ENCODE peak calls at places on chromosomes 16 and 17, in four cellular contexts. H, W, S and B are unnamed samples. For H3K4me1, the result is how much of the 10 kb centered on the place peaks cover.

GRCh38 chr16:19431636-19432340 is 14.1 kb downstream of the TMC5 start:
- DNase-seq in H (no peak), W (no peak), S (no peak), B (no peak)

GRCh38 chr16:87964049-87964448 is 12.8 kb downstream of the BANP start:
- DNase-seq in H (peak), W (no peak), S (no peak), B (no peak)

GRCh38 chr16:57530531-57531252 is 5.7 kb downstream of the CCDC102A start:
- DNase-seq in H (no peak), W (peak), S (no peak), B (no peak)

GRCh38 chr16:815861-816260 is 15.3 kb upstream of the GNG13 start:
- DNase-seq in H (no peak), W (no peak), S (no peak), B (no peak)

GRCh38 chr17:83091257-83092141 is 12.1 kb downstream of the METRNL start:
- DNase-seq in H (peak), W (peak), S (no peak), B (no peak)

GRCh38 chr17:49318438-49318965 is 43.5 kb downstream of the ZNF652 start:
- DNase-seq in H (no peak), W (no peak), S (no peak), B (no peak)

GRCh38 chr17:49646391-49647255 is 31.3 kb downstream of the SPOP start:
- DNase-seq in H (peak), W (no peak), S (no peak), B (no peak)

GRCh38 chr17:73532441-73532901 is 111.8 kb downstream of the SDK2 start:
- DNase-seq in H (no peak), W (no peak), S (peak), B (no peak)

GRCh38 chr17:58341861-58342475 is 10.0 kb downstream of the SUPT4H1 start:
- DNase-seq in H (no peak), W (no peak), S (no peak), B (no peak)

GRCh38 chr16:22425847-22426246 is 51.4 kb upstream of the CDR2 start:
- DNase-seq in H (no peak), W (no peak), S (no peak), B (no peak)

GRCh38 chr17:10226930-10227695 is 28.7 kb upstream of the GAS7 start:
- DNase-seq in H (peak), W (peak), S (peak), B (no peak)

GRCh38 chr16:20946015-20946629 is 45.6 kb downstream of the LYRM1 start:
- DNase-seq in H (no peak), W (no peak), S (no peak), B (no peak)

GRCh38 chr16:49833055-49833454 is 22.9 kb downstream of the ZNF423 start:
- DNase-seq in H (peak), W (peak), S (no peak), B (peak)

GRCh38 chr17:39096435-39097158 is 54.8 kb downstream of the PLXDC1 start:
- DNase-seq in H (no peak), W (peak), S (no peak), B (no peak)

GRCh38 chr17:13671771-13672170 is 70.0 kb upstream of the HS3ST3A1 start:
- DNase-seq in H (peak), W (no peak), S (no peak), B (no peak)

GRCh38 chr17:16080366-16080765 is 80.7 kb downstream of the TTC19 start:
- DNase-seq in H (no peak), W (no peak), S (no peak), B (no peak)

GRCh38 chr17:34252890-34253525 is 2.1 kb upstream of the CCL2 start:
- DNase-seq in H (peak), W (no peak), S (no peak), B (no peak)

GRCh38 chr16:17949713-17950112 is 386.8 kb downstream of the NPIPA8 start:
- DNase-seq in H (no peak), W (no peak), S (no peak), B (no peak)

GRCh38 chr17:73748521-73748920 is 104.3 kb upstream of the SDK2 start:
- DNase-seq in H (no peak), W (no peak), S (no peak), B (no peak)

GRCh38 chr17:57285681-57286080 is 29.4 kb downstream of the MSI2 start:
- DNase-seq in H (no peak), W (no peak), S (no peak), B (no peak)

GRCh38 chr17:3692346-3692745 is 3.6 kb downstream of the P2RX5 start:
- DNase-seq in H (no peak), W (no peak), S (no peak), B (no peak)

GRCh38 chr17:76318586-76318985 is 10.5 kb upstream of the QRICH2 start:
- DNase-seq in H (no peak), W (no peak), S (no peak), B (no peak)

GRCh38 chr17:29212681-29213121 is 32.5 kb upstream of the MYO18A start:
- DNase-seq in H (peak), W (no peak), S (no peak), B (no peak)

GRCh38 chr17:43986225-43986981 is 18.0 kb upstream of the NAGS start:
- DNase-seq in H (no peak), W (no peak), S (no peak), B (no peak)

GRCh38 chr17:64095144-64095882 is 34.6 kb downstream of the ERN1 start:
- DNase-seq in H (no peak), W (no peak), S (no peak), B (no peak)

GRCh38 chr17:45129940-45130639 is 2.2 kb downstream of the PLCD3 start:
- DNase-seq in H (peak), W (no peak), S (peak), B (no peak)

GRCh38 chr17:45128331-45128730 is 4.0 kb downstream of the PLCD3 start:
- DNase-seq in H (no peak), W (no peak), S (no peak), B (no peak)

GRCh38 chr17:45130640-45131293 is 1.5 kb downstream of the PLCD3 start:
- DNase-seq in H (no peak), W (peak), S (no peak), B (no peak)

GRCh38 chr17:45128989-45129388 is 3.3 kb downstream of the PLCD3 start:
- DNase-seq in H (no peak), W (no peak), S (no peak), B (no peak)

DNA sequence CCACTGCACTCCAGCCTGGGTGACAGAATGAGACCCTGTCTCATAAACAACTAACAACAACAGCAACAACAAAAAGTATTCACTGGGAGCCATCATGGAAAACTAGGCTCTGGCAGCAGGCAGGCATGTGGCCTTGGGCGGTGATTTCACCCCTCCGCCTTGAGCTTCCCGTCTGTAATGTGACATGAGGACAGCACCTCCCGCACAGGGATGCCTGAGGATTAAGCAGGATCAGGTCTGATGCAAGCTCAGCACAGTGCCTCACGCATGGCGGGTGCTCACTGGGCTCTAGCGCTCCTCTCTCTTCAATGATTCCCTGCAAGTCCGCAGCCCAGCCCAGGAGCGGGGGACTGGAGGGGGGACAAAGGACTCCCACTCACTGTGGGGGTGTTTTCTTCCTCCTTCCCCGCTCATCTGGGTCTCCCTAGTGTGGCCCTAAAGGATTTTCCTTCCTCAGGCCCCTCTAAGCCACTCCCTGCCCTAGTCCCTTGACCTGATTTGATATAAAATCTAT is 2.8 kb downstream of the PLCD3 start:
- DNase-seq in H (peak), W (peak), S (peak), B (no peak)
- H3K4me1 ChIP-seq in H (under half), W (under half), S (under half), B (under half)

GRCh38 chr17:32445976-32446375 is 1.7 kb downstream of the PSMD11 start:
- DNase-seq in H (peak), W (no peak), S (no peak), B (no peak)
- H3K4me3 ChIP-seq in H (peak), W (peak), S (peak), B (no peak)

GRCh38 chr17:55348749-55349354 is 72.8 kb downstream of the MMD start:
- DNase-seq in H (peak), W (peak), S (peak), B (peak)
- H3K27ac ChIP-seq in H (no peak), W (no peak), S (no peak), B (no peak)

GRCh38 chr17:20997711-20998570 is 44.9 kb downstream of the USP22 start:
- DNase-seq in H (no peak), W (no peak), S (no peak), B (no peak)
- H3K4me1 ChIP-seq in H (under half), W (under half), S (under half), B (half or more)

GRCh38 chr16:3668626-3669025 is 14.1 kb downstream of the DNASE1 start:
- DNase-seq in H (no peak), W (no peak), S (no peak), B (no peak)

GRCh38 chr16:3672571-3673041 is 18.1 kb downstream of the DNASE1 start:
- DNase-seq in H (no peak), W (no peak), S (no peak), B (no peak)

GRCh38 chr16:3671424-3671823 is 16.9 kb downstream of the DNASE1 start:
- DNase-seq in H (no peak), W (no peak), S (no peak), B (no peak)

GRCh38 chr16:3669067-3669466 is 14.6 kb downstream of the DNASE1 start:
- DNase-seq in H (no peak), W (no peak), S (no peak), B (no peak)

DNA sequence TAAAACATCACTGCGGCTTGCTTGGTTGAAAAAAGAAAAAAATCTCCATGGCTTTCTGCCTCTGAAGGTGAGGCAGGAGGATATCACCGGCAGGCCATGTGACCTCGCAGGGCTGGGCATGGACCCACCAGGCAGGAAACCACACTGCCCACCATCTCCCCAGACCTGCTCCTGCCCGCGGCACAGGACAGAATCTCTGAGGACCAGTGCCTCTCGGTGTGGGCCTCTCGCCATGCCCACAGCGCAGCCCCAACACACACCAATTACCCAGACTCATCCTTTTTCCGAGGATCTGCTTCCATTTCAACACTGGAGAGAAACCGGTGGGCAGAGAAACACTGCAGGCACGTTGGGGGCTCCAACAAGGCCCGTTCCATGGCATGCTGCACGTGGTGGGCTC is 16.2 kb downstream of the DNASE1 start:
- DNase-seq in H (no peak), W (no peak), S (no peak), B (no peak)
- H3K4me3 ChIP-seq in H (no peak), W (no peak), S (no peak), B (no peak)

DNA sequence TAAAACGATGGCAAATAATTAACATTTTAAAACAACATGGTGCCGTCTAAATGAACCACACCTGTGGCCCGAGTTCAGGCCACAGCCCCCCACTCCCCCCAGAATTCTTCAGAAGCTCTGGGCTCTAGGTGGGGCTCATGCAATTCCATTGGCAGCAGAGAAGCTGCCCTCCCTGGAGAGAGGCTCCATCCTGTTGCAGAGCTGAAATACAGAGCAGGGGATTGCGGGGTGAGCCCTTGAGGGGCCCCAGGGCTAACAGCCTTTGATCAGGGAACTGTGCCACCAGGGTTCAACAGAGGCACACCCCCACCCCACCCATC is 69.3 kb downstream of the ABR start:
- DNase-seq in H (no peak), W (no peak), S (no peak), B (no peak)
- H3K27ac ChIP-seq in H (peak), W (peak), S (peak), B (peak)

DNA sequence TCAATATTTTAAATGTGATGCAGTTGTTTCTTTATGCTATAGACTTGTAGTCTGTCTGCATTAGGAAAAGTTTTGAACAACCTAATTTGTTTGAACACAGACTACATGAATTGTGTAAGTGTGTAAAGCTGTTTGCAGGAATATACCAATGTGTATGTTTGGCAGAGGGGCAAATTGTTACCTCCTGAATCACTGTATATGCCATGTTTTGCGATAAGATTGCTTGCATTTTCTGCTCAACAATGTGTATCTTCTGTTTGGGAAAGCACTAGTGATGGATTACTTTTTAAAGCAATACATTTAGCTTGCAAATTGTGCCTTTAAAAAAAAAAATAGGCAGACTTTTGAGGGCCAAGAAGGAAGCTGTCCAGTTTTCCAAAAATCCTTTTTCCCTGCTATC is 14.6 kb downstream of the RBBP6 start:
- DNase-seq in H (no peak), W (no peak), S (no peak), B (no peak)
- H3K4me1 ChIP-seq in H (under half), W (under half), S (under half), B (under half)

GRCh38 chr16:14186007-14186953 is 115.2 kb downstream of the MRTFB start:
- DNase-seq in H (peak), W (no peak), S (peak), B (no peak)
- H3K4me3 ChIP-seq in H (peak), W (peak), S (peak), B (peak)

GRCh38 chr16:10620120-10620519 is 39.7 kb upstream of the EMP2 start:
- DNase-seq in H (no peak), W (no peak), S (no peak), B (no peak)

GRCh38 chr16:10624527-10624926 is 44.1 kb upstream of the EMP2 start:
- DNase-seq in H (no peak), W (no peak), S (no peak), B (no peak)

GRCh38 chr16:10623059-10623458 is 42.7 kb upstream of the EMP2 start:
- DNase-seq in H (no peak), W (no peak), S (no peak), B (no peak)

GRCh38 chr16:10619271-10619849 is 39.0 kb upstream of the EMP2 start:
- DNase-seq in H (peak), W (peak), S (no peak), B (no peak)

GRCh38 chr16:10622036-10622921 is 41.9 kb upstream of the EMP2 start:
- DNase-seq in H (no peak), W (no peak), S (peak), B (no peak)
- H3K27ac ChIP-seq in H (no peak), W (no peak), S (peak), B (peak)